ENCODE peak calls at places on chromosomes 12 and 14, in ten cellular contexts. E is spleen, Z is stomach, J is ovary, F is A549, K is uterus, S is breast epithelium, D is tibial nerve, O is suprapubic skin, Y is Peyer's patch. H is an unnamed sample. For H3K9me3, the result is how much of the 10 kb centered on the place peaks cover.

GRCh38 chr14:51283402-51283825 is 43.4 kb downstream of the TMX1 start:
- DNase-seq in Y (no peak), Z (no peak), D (peak), E (no peak), O (no peak), F (peak), J (no peak), S (no peak), K (no peak), H (no peak)

GRCh38 chr12:89393551-89394121 is 41.3 kb upstream of the DUSP6 start:
- DNase-seq in F (no peak), Z (no peak), D (no peak), J (no peak), K (no peak), S (no peak), E (no peak), O (no peak), Y (no peak), H (no peak)

GRCh38 chr12:45583011-45583657 is 146.4 kb upstream of the ARID2 start:
- DNase-seq in Y (peak), F (no peak), S (no peak), K (no peak), Z (no peak), O (no peak), E (no peak), J (no peak), D (no peak), H (no peak)

GRCh38 chr12:114729731-114730130 is 45.8 kb upstream of the TBX3 start:
- DNase-seq in F (peak), D (no peak), J (no peak), S (no peak), O (no peak), Y (no peak), E (no peak), Z (no peak), K (no peak), H (no peak)

GRCh38 chr14:59081680-59082079 is 106.8 kb upstream of the DAAM1 start:
- DNase-seq in E (no peak), J (no peak), K (no peak), S (no peak), O (no peak), F (no peak), D (no peak), Z (no peak), Y (no peak), H (no peak)

GRCh38 chr12:89707992-89708792 is 446 bp downstream of the ATP2B1 start:
- DNase-seq in S (peak), K (peak), D (no peak), Z (peak), Y (peak), F (peak), E (peak), J (peak), O (peak), H (peak)

GRCh38 chr14:69636718-69637480 is 25.5 kb downstream of the SUSD6 start:
- DNase-seq in J (no peak), E (no peak), F (no peak), Z (no peak), O (no peak), S (no peak), K (no peak), Y (no peak), D (no peak), H (no peak)

GRCh38 chr14:54650331-54651017 is 83.5 kb downstream of the SAMD4A start:
- DNase-seq in Z (no peak), F (peak), O (peak), S (peak), D (peak), J (no peak), Y (no peak), E (no peak), K (peak), H (peak)

GRCh38 chr12:48004039-48004940 is at the start of gene COL2A1:
- DNase-seq in O (no peak), Z (no peak), S (no peak), E (no peak), Y (peak), J (no peak), K (no peak), D (no peak), F (peak), H (no peak)

GRCh38 chr12:124754949-124755800 is 108.5 kb downstream of the SCARB1 start:
- DNase-seq in Y (peak), F (no peak), J (peak), S (peak), K (peak), Z (peak), E (peak), O (peak), D (peak), H (peak)

GRCh38 chr14:106067935-106068334 is 541.6 kb downstream of the TMEM121 start:
- DNase-seq in J (no peak), S (no peak), Y (no peak), D (no peak), E (no peak), Z (no peak), K (no peak), O (no peak), F (no peak), H (no peak)

GRCh38 chr14:106069786-106070185 is 543.4 kb downstream of the TMEM121 start:
- DNase-seq in S (no peak), O (no peak), D (no peak), Z (no peak), J (no peak), Y (no peak), E (no peak), F (no peak), K (no peak), H (no peak)

GRCh38 chr14:106070242-106070641 is 543.9 kb downstream of the TMEM121 start:
- DNase-seq in E (no peak), D (no peak), J (no peak), O (no peak), S (no peak), K (no peak), Y (no peak), Z (no peak), F (no peak), H (no peak)
- H3K9me3 ChIP-seq in E (under half), D (under half), J (under half), O (under half), S (under half), K (under half), Y (under half), Z (under half), F (under half), H (under half)

DNA sequence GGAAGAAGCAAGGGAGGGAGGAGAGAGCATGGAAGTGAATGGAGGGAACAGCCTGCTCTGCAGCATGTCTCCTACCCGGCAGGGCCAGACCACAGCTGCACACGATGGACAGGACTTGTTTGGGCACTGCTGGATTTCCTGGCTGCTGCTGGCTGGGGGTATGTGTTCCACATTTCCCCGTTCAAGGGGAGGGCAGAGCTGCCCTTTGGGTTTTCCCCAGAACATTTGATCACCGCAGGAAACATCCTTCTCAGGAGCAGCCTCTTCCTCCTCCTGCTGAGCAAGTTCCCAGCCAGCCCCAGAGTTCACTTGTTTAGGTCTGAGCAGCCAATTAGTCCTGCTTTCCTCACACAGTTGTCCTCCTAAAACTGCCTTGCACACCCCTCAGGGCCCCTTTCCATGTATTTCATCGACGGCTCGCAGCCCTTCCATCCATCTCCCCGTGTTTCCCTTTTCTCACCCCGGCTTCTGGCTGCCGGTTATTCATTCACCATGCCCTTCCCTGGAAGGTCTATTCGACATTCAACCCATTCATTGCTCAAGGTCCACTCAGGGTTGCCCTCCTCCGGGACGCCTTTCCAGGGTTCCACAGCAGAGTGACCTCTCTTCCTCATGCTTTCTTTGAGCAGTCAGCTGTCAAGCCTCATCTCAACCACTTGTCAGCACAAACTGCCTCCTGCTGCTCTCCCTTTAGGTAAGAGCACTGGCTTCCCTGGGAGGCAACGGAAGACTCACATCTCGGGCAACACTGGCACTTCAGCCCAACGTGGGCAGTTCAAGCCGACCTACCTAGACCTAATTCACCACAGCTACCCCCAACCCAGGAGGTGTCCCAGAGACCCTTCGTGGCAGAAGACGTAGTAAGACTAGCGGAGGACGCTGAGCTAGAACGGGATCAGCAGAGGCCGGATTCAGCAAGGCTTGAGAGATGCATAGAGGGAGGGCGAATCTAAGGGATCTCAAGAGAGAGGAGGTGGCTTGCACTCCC is 20.1 kb upstream of the ANO2 start:
- DNase-seq in K (no peak), O (no peak), D (no peak), Y (no peak), Z (no peak), F (no peak), J (no peak), E (no peak), S (no peak), H (no peak)
- TF ChIP-seq POLR2A in K (no peak), O (no peak), D (no peak), Y (no peak), Z (no peak), F (no peak), J (no peak), E (no peak), S (no peak), H (no peak)

DNA sequence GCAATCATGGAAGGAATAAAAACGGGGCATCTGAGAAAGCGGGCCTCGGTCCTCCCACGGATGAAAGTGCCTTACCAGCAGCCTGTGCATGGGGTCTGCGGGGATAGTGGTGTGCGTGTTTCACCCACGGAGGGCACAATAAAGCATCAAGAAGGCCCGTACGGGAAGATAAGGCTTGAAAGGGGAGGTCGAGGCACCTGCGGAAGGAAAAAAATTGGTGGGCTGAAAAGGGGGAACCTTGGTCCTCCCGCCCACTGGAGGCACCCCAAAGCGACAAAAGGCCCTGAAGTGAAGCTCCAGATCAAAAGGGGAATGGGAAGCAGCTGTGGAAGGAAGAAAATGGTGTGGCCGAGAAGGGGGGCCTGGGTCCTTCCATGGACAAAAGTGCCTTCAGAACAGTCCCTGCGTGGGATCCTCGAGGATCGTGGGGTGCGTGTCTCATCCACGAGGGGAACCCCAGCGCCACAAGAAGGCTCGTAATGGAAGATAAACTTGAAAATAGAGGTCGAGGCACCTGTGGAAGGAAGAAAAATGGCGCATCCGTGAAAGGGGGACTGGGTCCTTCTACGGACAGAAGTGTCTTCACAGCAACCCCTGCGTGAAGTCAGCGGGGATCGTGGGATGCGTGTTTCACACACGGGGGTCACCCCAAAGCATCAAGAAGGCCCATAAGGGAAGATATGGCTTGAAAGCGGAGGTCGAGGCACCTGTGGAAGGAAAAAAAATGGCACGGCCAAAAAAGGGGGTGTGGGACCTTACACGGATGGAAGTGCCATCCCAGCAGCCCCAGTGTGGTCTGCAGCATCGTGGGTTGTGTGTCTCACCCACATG is 276.9 kb downstream of the ALG10 start:
- DNase-seq in F (no peak), D (no peak), Y (no peak), J (no peak), Z (no peak), S (no peak), K (no peak), O (peak), E (peak), H (no peak)
- H3K9me3 ChIP-seq in F (under half), D (under half), Y (under half), J (under half), Z (under half), S (half or more), K (under half), O (under half), E (half or more), H (under half)

GRCh38 chr12:52432559-52433207 is 1.5 kb downstream of the KRT75 start:
- DNase-seq in E (no peak), O (no peak), Z (no peak), Y (no peak), F (no peak), D (no peak), S (no peak), K (no peak), J (no peak), H (no peak)

GRCh38 chr12:52434760-52435530 is 774 bp upstream of the KRT75 start:
- DNase-seq in D (no peak), K (no peak), F (no peak), O (no peak), Y (no peak), E (no peak), J (no peak), S (no peak), Z (no peak), H (no peak)

GRCh38 chr12:52433501-52434095 is 573 bp downstream of the KRT75 start:
- DNase-seq in Y (no peak), J (no peak), D (no peak), O (no peak), E (no peak), Z (no peak), F (no peak), K (no peak), S (peak), H (no peak)

GRCh38 chr12:52435659-52435999 is 1.5 kb upstream of the KRT75 start:
- DNase-seq in K (no peak), S (no peak), D (no peak), E (no peak), F (no peak), Y (no peak), Z (no peak), O (no peak), J (no peak), H (no peak)

DNA sequence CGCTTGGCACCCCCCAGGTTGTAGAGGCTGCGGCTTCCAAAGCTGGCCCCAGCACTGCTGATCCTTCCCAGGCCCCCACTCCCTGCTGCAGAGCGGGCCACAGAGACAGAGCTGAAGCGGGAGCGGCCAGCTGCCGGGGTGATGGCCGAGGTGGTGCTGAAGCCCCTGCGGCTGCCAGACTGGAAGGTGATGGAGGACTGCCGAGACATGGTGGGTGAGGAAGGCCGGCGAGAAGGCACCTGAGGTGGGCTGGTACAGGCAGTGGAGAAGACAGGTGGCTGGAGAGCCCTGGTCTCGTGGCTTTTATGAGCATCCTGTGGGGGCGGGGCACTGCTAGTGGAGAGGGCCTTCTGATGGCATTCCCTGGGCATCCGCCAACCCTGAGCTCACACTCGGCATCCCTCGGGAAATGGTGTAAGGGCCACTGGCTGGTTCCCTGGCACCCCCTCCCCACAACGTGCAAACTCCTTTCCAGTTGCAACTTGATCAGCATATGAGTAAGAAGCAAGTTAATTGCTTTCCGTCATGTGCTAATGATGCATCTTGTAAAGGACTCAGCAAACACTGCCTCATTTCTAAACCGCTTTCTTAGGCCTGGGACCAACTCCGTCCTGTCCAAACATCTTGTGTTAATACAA is at the start of gene KRT75:
- DNase-seq in D (no peak), O (no peak), J (no peak), E (no peak), S (no peak), K (no peak), Y (no peak), Z (no peak), F (no peak), H (no peak)
- TF ChIP-seq POLR2A in D (no peak), O (no peak), J (no peak), E (no peak), S (no peak), K (no peak), Y (no peak), Z (no peak), F (no peak), H (no peak)

GRCh38 chr14:27184371-27184901 is 586.6 kb upstream of the NOVA1 start:
- DNase-seq in K (no peak), S (no peak), D (no peak), J (no peak), Z (no peak), O (no peak), E (no peak), Y (no peak), F (no peak), H (no peak)
- H3K9me3 ChIP-seq in K (under half), S (under half), D (under half), J (under half), Z (under half), O (under half), E (under half), Y (under half), F (under half), H (under half)

DNA sequence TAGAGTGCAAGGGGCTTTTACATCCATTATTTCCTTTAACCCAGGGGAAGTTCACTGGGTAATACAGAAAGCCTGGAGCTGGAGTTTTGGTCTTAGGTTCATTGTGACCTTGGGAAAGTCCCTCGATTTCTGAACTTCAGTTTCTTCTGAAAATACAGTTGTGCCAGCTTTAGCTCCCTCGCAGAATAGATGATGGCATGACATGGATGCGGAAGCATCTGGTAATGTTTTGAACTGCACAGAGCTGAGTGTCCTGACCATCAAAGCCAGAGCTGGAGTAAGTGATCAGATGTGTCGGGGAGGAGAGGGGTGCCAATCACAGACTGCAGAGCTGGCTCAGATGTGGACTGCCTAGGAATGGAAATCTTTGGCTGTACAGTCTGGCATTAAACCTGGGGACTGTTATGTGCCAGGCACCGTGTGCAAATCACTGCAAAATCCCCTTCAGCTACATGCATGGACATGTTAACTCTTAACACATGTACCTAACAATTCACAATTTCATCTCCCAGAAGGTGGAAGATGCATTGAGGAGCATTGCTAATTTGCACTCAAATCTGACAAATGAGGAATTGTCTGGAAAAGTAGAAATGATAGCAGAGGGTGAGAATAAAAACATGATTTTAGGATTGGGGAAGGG is 180.9 kb downstream of the ETV6 start:
- DNase-seq in F (no peak), S (no peak), Z (no peak), Y (no peak), E (no peak), O (no peak), J (no peak), D (no peak), K (no peak), H (no peak)
- TF ChIP-seq POLR2A in F (no peak), S (no peak), Z (no peak), Y (no peak), E (no peak), O (no peak), J (no peak), D (no peak), K (no peak), H (no peak)

GRCh38 chr12:130796985-130797686 is 41.9 kb downstream of the STX2 start:
- DNase-seq in J (no peak), S (no peak), F (no peak), Z (no peak), E (peak), O (no peak), K (no peak), D (no peak), Y (no peak), H (no peak)

GRCh38 chr12:130799051-130799450 is 40.0 kb downstream of the STX2 start:
- DNase-seq in Z (no peak), F (no peak), S (no peak), J (no peak), E (no peak), O (no peak), D (no peak), K (no peak), Y (no peak), H (no peak)

GRCh38 chr12:130803707-130804106 is 35.3 kb downstream of the STX2 start:
- DNase-seq in S (no peak), O (no peak), Z (no peak), E (no peak), K (no peak), Y (no peak), J (no peak), D (no peak), F (no peak), H (no peak)

GRCh38 chr12:130804216-130804615 is 34.8 kb downstream of the STX2 start:
- DNase-seq in E (no peak), F (no peak), O (no peak), Z (no peak), S (no peak), J (no peak), D (no peak), Y (no peak), K (no peak), H (no peak)

GRCh38 chr12:130800312-130800711 is 38.7 kb downstream of the STX2 start:
- DNase-seq in O (no peak), Y (no peak), Z (no peak), J (no peak), E (no peak), F (no peak), K (no peak), D (no peak), S (no peak), H (no peak)
- H3K9me3 ChIP-seq in O (under half), Y (under half), Z (under half), J (under half), E (under half), F (under half), K (under half), D (under half), S (under half), H (under half)

GRCh38 chr14:94621358-94622134 is 9.4 kb downstream of the SERPINA3 start:
- DNase-seq in D (no peak), Y (no peak), J (no peak), E (peak), S (no peak), O (peak), F (no peak), Z (no peak), K (no peak), H (no peak)
- TF ChIP-seq POLR2A in D (no peak), Y (no peak), J (no peak), E (no peak), S (no peak), O (no peak), F (no peak), Z (no peak), K (no peak), H (peak)